ENCODE peak calls at places on chromosomes 11 and 22, in eight cellular contexts. F is transverse colon, V is GM23338, S is spleen, N is IMR-90, A is upper lobe of right lung, P is choroid plexus epithelial cell, C is body of pancreas. E is an unnamed sample.

GRCh38 chr11:112157274-112157766 is 6.6 kb downstream of the IL18 start:
- DNase-seq in F (no peak), V (no peak), S (no peak), N (peak), A (no peak), P (peak), C (peak), E (peak)

GRCh38 chr11:96054870-96055705 is 131.2 kb upstream of the MTMR2 start:
- DNase-seq in F (no peak), V (peak), S (no peak), N (peak), A (no peak), P (peak), C (no peak), E (no peak)

GRCh38 chr11:106670069-106670468 is 348.2 kb downstream of the GUCY1A2 start:
- DNase-seq in F (no peak), V (peak), S (no peak), N (peak), A (no peak), P (no peak), C (no peak), E (no peak)

GRCh38 chr11:17563961-17564686 is 17.1 kb downstream of the OTOG start:
- DNase-seq in F (no peak), V (no peak), S (no peak), N (no peak), A (no peak), P (no peak), C (no peak), E (no peak)

GRCh38 chr22:46799626-46800025 is 37.2 kb downstream of the TBC1D22A start:
- DNase-seq in F (no peak), V (no peak), S (no peak), N (no peak), A (no peak), P (no peak), C (no peak), E (no peak)

GRCh38 chr11:33723238-33723881 is 12.9 kb downstream of the CD59 start:
- DNase-seq in F (no peak), V (no peak), S (no peak), N (peak), A (no peak), P (peak), C (no peak), E (peak)

GRCh38 chr11:131186629-131187075 is 183.8 kb upstream of the NTM start:
- DNase-seq in F (no peak), V (peak), S (no peak), N (no peak), A (no peak), P (no peak), C (no peak), E (no peak)

GRCh38 chr11:1844221-1845094 is 5.7 kb downstream of the TNNI2 start:
- DNase-seq in F (peak), V (no peak), S (peak), N (no peak), A (peak), P (peak), C (no peak), E (no peak)

GRCh38 chr11:81449588-81450155 is 1284.0 kb downstream of the FAM181B start:
- DNase-seq in F (no peak), V (no peak), S (no peak), N (no peak), A (no peak), P (no peak), C (no peak), E (peak)

DNA sequence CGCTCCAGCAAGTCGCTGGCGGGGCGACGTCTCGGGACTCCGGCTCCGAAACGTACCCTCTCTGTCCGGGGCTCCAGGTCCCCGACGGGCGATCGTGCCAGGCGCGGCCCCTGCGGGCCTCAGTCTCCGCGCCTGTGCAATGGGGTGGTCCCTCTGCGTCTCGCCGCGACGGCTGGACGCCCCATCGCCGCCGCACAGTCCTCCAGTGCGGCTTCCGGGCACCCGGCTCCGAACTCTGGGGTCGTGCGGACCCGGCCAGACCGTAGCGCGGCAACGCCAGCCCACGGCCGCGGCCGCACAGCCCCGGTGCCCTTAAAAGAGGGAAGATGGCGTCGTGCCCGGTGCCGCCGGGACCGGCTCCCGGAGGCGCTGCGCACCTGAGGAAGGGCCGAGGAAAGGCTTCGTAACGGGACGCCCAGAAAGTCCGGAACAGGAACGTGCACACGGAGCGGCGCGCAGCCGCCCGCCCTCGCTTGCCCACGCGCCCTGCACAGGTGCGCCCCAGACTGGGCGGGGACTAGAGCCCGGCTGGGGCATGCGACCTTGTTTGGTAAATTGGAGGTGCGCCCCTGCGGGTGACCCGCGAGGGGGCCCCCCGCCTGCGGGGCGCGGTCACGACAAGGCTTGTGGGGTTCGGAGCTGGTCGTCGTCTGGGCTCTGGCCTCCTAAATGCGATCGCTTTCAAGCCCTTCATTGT is 525 bp downstream of the BIK start:
- DNase-seq in F (peak), V (peak), S (peak), N (no peak), A (peak), P (no peak), C (peak), E (no peak)
- TF ChIP-seq CTCF in F (no peak), V (peak), S (no peak), N (no peak), A (no peak), P (no peak), C (no peak), E (no peak)

DNA sequence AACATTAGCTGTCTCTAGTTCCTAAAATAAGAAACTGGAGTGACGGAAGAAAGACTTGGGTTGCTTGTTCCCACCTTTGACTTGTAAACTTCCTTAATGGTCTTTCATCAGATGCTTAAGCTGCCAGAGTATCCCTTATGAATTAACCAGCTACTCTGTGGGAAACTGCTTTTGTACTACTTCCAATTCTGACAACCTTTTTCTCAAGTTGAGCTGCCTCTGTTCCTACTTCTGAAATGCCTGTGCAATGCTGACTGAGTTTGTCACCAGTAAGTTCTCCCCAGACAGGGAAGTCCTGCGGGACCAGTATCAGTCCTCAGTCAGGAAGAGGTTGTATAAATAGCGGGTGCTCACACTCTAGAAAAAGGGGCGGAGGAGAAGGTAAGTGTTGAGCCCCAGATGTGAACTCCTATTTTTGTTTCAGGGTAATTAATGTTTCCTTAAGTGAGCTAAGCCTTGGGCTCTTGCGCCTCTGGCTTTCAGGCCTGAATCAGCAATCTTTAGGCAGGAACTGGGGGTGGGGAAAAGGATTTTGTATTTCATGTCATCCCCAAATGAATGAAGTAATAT is 67.2 kb downstream of the CECR2 start:
- DNase-seq in F (no peak), V (peak), S (no peak), N (no peak), A (no peak), P (peak), C (no peak), E (no peak)
- H3K4me3 ChIP-seq in F (no peak), V (peak), S (no peak), N (no peak), A (no peak), P (no peak), C (no peak), E (no peak)

GRCh38 chr22:22552630-22553029 is 6.4 kb downstream of the PRAME start:
- DNase-seq in F (no peak), V (peak), S (no peak), N (no peak), A (no peak), P (peak), C (no peak), E (no peak)
- TF ChIP-seq CTCF in F (no peak), V (peak), S (no peak), N (no peak), A (no peak), P (no peak), C (no peak), E (peak)

GRCh38 chr11:62646825-62647608 is 604 bp upstream of the GANAB start:
- DNase-seq in F (no peak), V (no peak), S (peak), N (no peak), A (no peak), P (no peak), C (no peak), E (no peak)
- H3K4me3 ChIP-seq in F (no peak), V (peak), S (peak), N (no peak), A (no peak), P (no peak), C (no peak), E (peak)

GRCh38 chr11:123561046-123561781 is 93.2 kb downstream of the SCN3B start:
- DNase-seq in F (no peak), V (peak), S (no peak), N (peak), A (no peak), P (peak), C (peak), E (no peak)
- TF ChIP-seq CTCF in F (no peak), V (peak), S (no peak), N (peak), A (no peak), P (peak), C (peak), E (peak)

GRCh38 chr11:132648841-132649240 is 883.5 kb downstream of the OPCML start:
- DNase-seq in F (no peak), V (no peak), S (no peak), N (peak), A (no peak), P (no peak), C (no peak), E (no peak)
- H3K4me3 ChIP-seq in F (no peak), V (no peak), S (no peak), N (no peak), A (no peak), P (no peak), C (no peak), E (no peak)

GRCh38 chr11:128484172-128484571 is 103.2 kb downstream of the ETS1 start:
- DNase-seq in F (no peak), V (peak), S (no peak), N (no peak), A (no peak), P (no peak), C (no peak), E (no peak)
- TF ChIP-seq CTCF in F (peak), V (peak), S (no peak), N (no peak), A (no peak), P (no peak), C (peak), E (peak)

GRCh38 chr22:36352775-36353507 is 34.8 kb downstream of the MYH9 start:
- DNase-seq in F (no peak), V (peak), S (no peak), N (peak), A (no peak), P (peak), C (peak), E (no peak)
- H3K4me3 ChIP-seq in F (no peak), V (no peak), S (peak), N (no peak), A (no peak), P (no peak), C (no peak), E (no peak)

DNA sequence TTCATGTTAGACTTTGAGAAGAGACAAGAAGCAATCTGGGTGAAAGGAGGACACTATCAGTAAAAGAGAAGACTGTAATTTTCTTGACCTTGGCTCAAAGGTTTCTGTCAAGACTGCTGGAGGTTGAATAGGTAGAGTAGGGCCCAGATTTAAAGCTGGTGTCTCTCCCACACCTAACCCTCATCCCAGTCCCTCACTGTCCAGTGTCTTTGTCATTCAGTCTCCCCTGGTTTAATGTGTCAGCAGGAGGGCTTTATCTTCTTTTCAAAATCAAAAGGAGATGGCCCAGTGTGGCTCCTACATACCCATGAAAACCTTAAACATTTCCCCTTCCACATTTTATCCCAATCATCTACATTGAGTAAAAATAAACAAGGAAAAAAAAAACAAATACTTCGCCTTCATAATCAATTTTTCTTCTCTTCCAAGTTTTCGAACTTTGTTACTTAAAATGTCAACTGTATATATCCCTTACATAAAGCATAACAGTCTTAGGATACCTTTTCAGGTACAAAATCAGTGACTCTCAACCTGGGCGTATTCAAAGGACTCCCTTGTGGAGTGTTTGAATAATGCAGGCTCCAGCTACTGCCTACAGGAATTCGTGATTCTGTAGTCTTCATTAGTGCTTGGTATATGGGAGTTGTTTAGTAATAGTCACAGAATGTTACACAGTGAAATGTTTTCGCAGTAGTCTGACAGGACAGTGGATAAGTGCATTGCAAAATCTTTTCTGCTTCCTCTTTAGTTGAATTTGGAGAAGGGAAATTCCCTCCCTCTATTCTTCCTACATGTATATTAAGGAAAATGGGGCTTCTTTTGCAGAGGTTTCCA is 87.2 kb downstream of the FAT3 start:
- DNase-seq in F (no peak), V (peak), S (no peak), N (peak), A (no peak), P (peak), C (no peak), E (no peak)
- TF ChIP-seq CTCF in F (no peak), V (peak), S (no peak), N (no peak), A (no peak), P (peak), C (no peak), E (peak)